ENCODE peak calls at places on chromosomes 4 and X, in seven cellular contexts. One of them, this sample, is unnamed. For H3K9me3, the result is how much of the 10 kb centered on the place peaks cover.

GRCh38 chr4:123603165-123603564 is 206.6 kb downstream of the SPRY1 start:
- DNase-seq in ovary: no peak
- DNase-seq in A549: no peak
- DNase-seq in upper lobe of left lung: peak
- DNase-seq in SK-N-SH: no peak
- DNase-seq in suprapubic skin: no peak
- DNase-seq in K562: no peak
- DNase-seq in this sample: no peak

GRCh38 chrX:40792433-40792832 is 57.1 kb upstream of the MED14 start:
- DNase-seq in ovary: no peak
- DNase-seq in A549: no peak
- DNase-seq in upper lobe of left lung: no peak
- DNase-seq in SK-N-SH: no peak
- DNase-seq in suprapubic skin: no peak
- DNase-seq in K562: no peak
- DNase-seq in this sample: no peak

GRCh38 chrX:40912166-40912565 is 173.1 kb upstream of the USP9X start:
- DNase-seq in ovary: no peak
- DNase-seq in A549: no peak
- DNase-seq in upper lobe of left lung: no peak
- DNase-seq in SK-N-SH: no peak
- DNase-seq in suprapubic skin: no peak
- DNase-seq in K562: no peak
- DNase-seq in this sample: no peak

GRCh38 chr4:3634281-3635089 is 102.3 kb upstream of the LRPAP1 start:
- DNase-seq in ovary: no peak
- DNase-seq in A549: no peak
- DNase-seq in upper lobe of left lung: no peak
- DNase-seq in SK-N-SH: no peak
- DNase-seq in suprapubic skin: no peak
- DNase-seq in K562: no peak
- DNase-seq in this sample: no peak

GRCh38 chrX:51931761-51932160 is 38.3 kb downstream of the MAGED1 start:
- DNase-seq in ovary: no peak
- DNase-seq in A549: no peak
- DNase-seq in upper lobe of left lung: no peak
- DNase-seq in SK-N-SH: peak
- DNase-seq in suprapubic skin: no peak
- DNase-seq in K562: no peak
- DNase-seq in this sample: peak

GRCh38 chrX:44572340-44572938 is 29.8 kb upstream of the FUNDC1 start:
- DNase-seq in ovary: no peak
- DNase-seq in A549: no peak
- DNase-seq in upper lobe of left lung: no peak
- DNase-seq in SK-N-SH: no peak
- DNase-seq in suprapubic skin: no peak
- DNase-seq in K562: no peak
- DNase-seq in this sample: no peak

GRCh38 chrX:44843753-44844152 is at the start of gene DUSP21:
- DNase-seq in ovary: no peak
- DNase-seq in A549: no peak
- DNase-seq in upper lobe of left lung: no peak
- DNase-seq in SK-N-SH: no peak
- DNase-seq in suprapubic skin: no peak
- DNase-seq in K562: peak
- DNase-seq in this sample: no peak

GRCh38 chr4:113435893-113436292 is 325.6 kb downstream of the CAMK2D start:
- DNase-seq in ovary: peak
- DNase-seq in A549: no peak
- DNase-seq in upper lobe of left lung: no peak
- DNase-seq in SK-N-SH: no peak
- DNase-seq in suprapubic skin: peak
- DNase-seq in K562: no peak
- DNase-seq in this sample: peak

GRCh38 chr4:86496094-86497060 is 97.7 kb upstream of the PTPN13 start:
- DNase-seq in ovary: peak
- DNase-seq in A549: peak
- DNase-seq in upper lobe of left lung: no peak
- DNase-seq in SK-N-SH: peak
- DNase-seq in suprapubic skin: no peak
- DNase-seq in K562: peak
- DNase-seq in this sample: peak

GRCh38 chr4:13530823-13531608 is 13.3 kb downstream of the NKX3-2 start:
- DNase-seq in ovary: no peak
- DNase-seq in A549: no peak
- DNase-seq in upper lobe of left lung: no peak
- DNase-seq in SK-N-SH: peak
- DNase-seq in suprapubic skin: no peak
- DNase-seq in K562: peak
- DNase-seq in this sample: no peak

GRCh38 chr4:155371432-155372043 is 5.2 kb downstream of the MAP9 start:
- DNase-seq in ovary: no peak
- DNase-seq in A549: no peak
- DNase-seq in upper lobe of left lung: no peak
- DNase-seq in SK-N-SH: peak
- DNase-seq in suprapubic skin: no peak
- DNase-seq in K562: no peak
- DNase-seq in this sample: no peak

GRCh38 chrX:128931071-128931470 is 592.2 kb downstream of the SMARCA1 start:
- DNase-seq in ovary: no peak
- DNase-seq in A549: no peak
- DNase-seq in upper lobe of left lung: no peak
- DNase-seq in SK-N-SH: no peak
- DNase-seq in suprapubic skin: no peak
- DNase-seq in K562: no peak
- DNase-seq in this sample: no peak

GRCh38 chr4:140856692-140857091 is 100.5 kb upstream of the TBC1D9 start:
- DNase-seq in ovary: no peak
- DNase-seq in A549: no peak
- DNase-seq in upper lobe of left lung: no peak
- DNase-seq in SK-N-SH: no peak
- DNase-seq in suprapubic skin: no peak
- DNase-seq in K562: no peak
- DNase-seq in this sample: no peak

GRCh38 chr4:75555294-75556164 is at the start of gene ODAPH:
- DNase-seq in ovary: no peak
- DNase-seq in A549: peak
- DNase-seq in upper lobe of left lung: no peak
- DNase-seq in SK-N-SH: no peak
- DNase-seq in suprapubic skin: no peak
- DNase-seq in K562: no peak
- DNase-seq in this sample: no peak

GRCh38 chrX:30219372-30219771 is 4.0 kb downstream of the MAGEB2 start:
- DNase-seq in ovary: no peak
- DNase-seq in A549: no peak
- DNase-seq in upper lobe of left lung: no peak
- DNase-seq in SK-N-SH: no peak
- DNase-seq in suprapubic skin: no peak
- DNase-seq in K562: no peak
- DNase-seq in this sample: no peak

GRCh38 chr4:23970193-23970850 is 80.5 kb upstream of the PPARGC1A start:
- DNase-seq in ovary: no peak
- DNase-seq in A549: no peak
- DNase-seq in upper lobe of left lung: no peak
- DNase-seq in SK-N-SH: no peak
- DNase-seq in suprapubic skin: no peak
- DNase-seq in K562: no peak
- DNase-seq in this sample: no peak

GRCh38 chr4:38009421-38009820 is 49.2 kb downstream of the PTTG2 start:
- DNase-seq in ovary: no peak
- DNase-seq in A549: no peak
- DNase-seq in upper lobe of left lung: no peak
- DNase-seq in SK-N-SH: no peak
- DNase-seq in suprapubic skin: no peak
- DNase-seq in K562: no peak
- DNase-seq in this sample: no peak
- TF ChIP-seq CTCF in ovary: no peak
- TF ChIP-seq CTCF in A549: no peak
- TF ChIP-seq CTCF in upper lobe of left lung: no peak
- TF ChIP-seq CTCF in SK-N-SH: no peak
- TF ChIP-seq CTCF in suprapubic skin: no peak
- TF ChIP-seq CTCF in K562: no peak
- TF ChIP-seq CTCF in this sample: no peak

DNA sequence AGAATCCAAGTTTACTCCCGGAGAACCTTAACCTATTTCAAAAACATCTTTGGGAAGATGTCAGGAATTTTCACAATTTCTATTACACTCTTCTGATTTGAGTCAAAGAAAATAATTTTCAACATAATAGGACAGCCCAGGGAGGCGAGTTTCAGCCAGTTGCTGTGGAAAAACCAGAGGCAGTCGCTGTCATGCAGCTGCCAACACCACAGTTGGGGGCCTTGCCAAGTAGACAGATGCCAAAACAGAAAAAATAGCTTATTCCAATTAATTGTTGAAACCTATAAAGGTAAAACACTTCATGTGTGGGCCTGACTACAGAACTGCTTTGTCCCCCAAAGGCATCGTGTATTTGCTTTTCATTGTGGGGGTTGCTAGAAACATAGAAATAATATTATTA is 225.8 kb downstream of the DMD start:
- DNase-seq in ovary: no peak
- DNase-seq in A549: no peak
- DNase-seq in upper lobe of left lung: no peak
- DNase-seq in SK-N-SH: no peak
- DNase-seq in suprapubic skin: no peak
- DNase-seq in K562: no peak
- DNase-seq in this sample: no peak
- TF ChIP-seq EP300 in ovary: no peak
- TF ChIP-seq EP300 in A549: no peak
- TF ChIP-seq EP300 in upper lobe of left lung: no peak
- TF ChIP-seq EP300 in SK-N-SH: no peak
- TF ChIP-seq EP300 in suprapubic skin: no peak
- TF ChIP-seq EP300 in K562: no peak
- TF ChIP-seq EP300 in this sample: no peak

GRCh38 chr4:169439244-169439643 is 168.5 kb upstream of the SH3RF1 start:
- DNase-seq in ovary: no peak
- DNase-seq in A549: no peak
- DNase-seq in upper lobe of left lung: no peak
- DNase-seq in SK-N-SH: no peak
- DNase-seq in suprapubic skin: no peak
- DNase-seq in K562: no peak
- DNase-seq in this sample: no peak

GRCh38 chr4:169440446-169440845 is 169.7 kb upstream of the SH3RF1 start:
- DNase-seq in ovary: no peak
- DNase-seq in A549: no peak
- DNase-seq in upper lobe of left lung: no peak
- DNase-seq in SK-N-SH: no peak
- DNase-seq in suprapubic skin: no peak
- DNase-seq in K562: no peak
- DNase-seq in this sample: peak

GRCh38 chr4:169438057-169438480 is 167.3 kb upstream of the SH3RF1 start:
- DNase-seq in ovary: no peak
- DNase-seq in A549: no peak
- DNase-seq in upper lobe of left lung: no peak
- DNase-seq in SK-N-SH: no peak
- DNase-seq in suprapubic skin: no peak
- DNase-seq in K562: no peak
- DNase-seq in this sample: no peak

GRCh38 chr4:169446824-169447223 is 165.6 kb downstream of the NEK1 start:
- DNase-seq in ovary: no peak
- DNase-seq in A549: no peak
- DNase-seq in upper lobe of left lung: no peak
- DNase-seq in SK-N-SH: no peak
- DNase-seq in suprapubic skin: no peak
- DNase-seq in K562: no peak
- DNase-seq in this sample: no peak

GRCh38 chr4:169443748-169444147 is 168.6 kb downstream of the NEK1 start:
- DNase-seq in ovary: no peak
- DNase-seq in A549: no peak
- DNase-seq in upper lobe of left lung: no peak
- DNase-seq in SK-N-SH: no peak
- DNase-seq in suprapubic skin: no peak
- DNase-seq in K562: no peak
- DNase-seq in this sample: no peak
- H3K9me3 ChIP-seq in ovary: under half
- H3K9me3 ChIP-seq in A549: under half
- H3K9me3 ChIP-seq in upper lobe of left lung: under half
- H3K9me3 ChIP-seq in SK-N-SH: under half
- H3K9me3 ChIP-seq in suprapubic skin: under half
- H3K9me3 ChIP-seq in K562: under half
- H3K9me3 ChIP-seq in this sample: under half

GRCh38 chrX:9291666-9292065 is 173.2 kb upstream of the TBL1X start:
- DNase-seq in ovary: no peak
- DNase-seq in A549: no peak
- DNase-seq in upper lobe of left lung: no peak
- DNase-seq in SK-N-SH: no peak
- DNase-seq in suprapubic skin: no peak
- DNase-seq in K562: no peak
- DNase-seq in this sample: no peak
- TF ChIP-seq CTCF in ovary: no peak
- TF ChIP-seq CTCF in A549: no peak
- TF ChIP-seq CTCF in upper lobe of left lung: no peak
- TF ChIP-seq CTCF in SK-N-SH: no peak
- TF ChIP-seq CTCF in suprapubic skin: no peak
- TF ChIP-seq CTCF in K562: no peak
- TF ChIP-seq CTCF in this sample: no peak

GRCh38 chr4:40168070-40168469 is 28.8 kb upstream of the RHOH start:
- DNase-seq in ovary: no peak
- DNase-seq in A549: no peak
- DNase-seq in upper lobe of left lung: no peak
- DNase-seq in SK-N-SH: no peak
- DNase-seq in suprapubic skin: no peak
- DNase-seq in K562: no peak
- DNase-seq in this sample: no peak

GRCh38 chr4:40165931-40166330 is 30.9 kb upstream of the RHOH start:
- DNase-seq in ovary: no peak
- DNase-seq in A549: no peak
- DNase-seq in upper lobe of left lung: no peak
- DNase-seq in SK-N-SH: no peak
- DNase-seq in suprapubic skin: no peak
- DNase-seq in K562: no peak
- DNase-seq in this sample: no peak

GRCh38 chr4:40173470-40173875 is 23.4 kb upstream of the RHOH start:
- DNase-seq in ovary: no peak
- DNase-seq in A549: no peak
- DNase-seq in upper lobe of left lung: no peak
- DNase-seq in SK-N-SH: no peak
- DNase-seq in suprapubic skin: no peak
- DNase-seq in K562: no peak
- DNase-seq in this sample: no peak

GRCh38 chr4:40170588-40170987 is 26.2 kb upstream of the RHOH start:
- DNase-seq in ovary: no peak
- DNase-seq in A549: no peak
- DNase-seq in upper lobe of left lung: no peak
- DNase-seq in SK-N-SH: no peak
- DNase-seq in suprapubic skin: no peak
- DNase-seq in K562: no peak
- DNase-seq in this sample: no peak
- TF ChIP-seq EP300 in ovary: no peak
- TF ChIP-seq EP300 in A549: no peak
- TF ChIP-seq EP300 in upper lobe of left lung: no peak
- TF ChIP-seq EP300 in SK-N-SH: no peak
- TF ChIP-seq EP300 in suprapubic skin: no peak
- TF ChIP-seq EP300 in K562: no peak
- TF ChIP-seq EP300 in this sample: no peak

DNA sequence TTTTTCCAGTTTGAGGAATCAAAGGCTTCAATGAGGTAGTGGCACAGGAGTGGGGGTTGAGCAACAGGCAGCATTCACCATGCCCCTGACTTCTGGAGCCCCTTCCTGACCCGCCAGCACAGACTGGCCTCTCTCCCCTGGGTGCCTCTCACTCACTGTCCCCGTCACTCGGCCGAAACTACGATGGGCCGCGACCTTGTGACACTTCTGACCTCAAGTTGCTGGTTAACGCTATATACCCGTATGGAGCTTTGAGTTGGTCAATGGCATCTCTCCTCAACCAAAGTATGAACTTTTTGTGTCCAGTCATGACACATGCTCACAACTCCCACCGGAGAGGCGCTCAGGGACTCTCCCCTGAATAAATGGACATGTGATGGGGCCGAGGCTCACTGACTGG is 72.1 kb downstream of the IRF2 start:
- DNase-seq in ovary: no peak
- DNase-seq in A549: no peak
- DNase-seq in upper lobe of left lung: no peak
- DNase-seq in SK-N-SH: no peak
- DNase-seq in suprapubic skin: no peak
- DNase-seq in K562: no peak
- DNase-seq in this sample: no peak
- H3K9me3 ChIP-seq in ovary: under half
- H3K9me3 ChIP-seq in A549: under half
- H3K9me3 ChIP-seq in upper lobe of left lung: under half
- H3K9me3 ChIP-seq in SK-N-SH: under half
- H3K9me3 ChIP-seq in suprapubic skin: under half
- H3K9me3 ChIP-seq in K562: under half
- H3K9me3 ChIP-seq in this sample: under half